ENCODE peak calls at places on chromosomes 3 and 15, in four cellular contexts. One of them, this sample, is unnamed.
A peak's percentile ranks its signal among the peaks of the same experiment; 100 is the strongest.

GRCh38 chr15:101348643-101349496 is 53.8 kb upstream of the SNRPA1 start:
- DNase-seq in sigmoid colon: no peak
- DNase-seq in testis: no peak
- DNase-seq in suprapubic skin: no peak
- DNase-seq in this sample: no peak

GRCh38 chr3:183698318-183698731 is 728 bp downstream of the YEATS2 start:
- DNase-seq in sigmoid colon: peak; percentile 70
- DNase-seq in testis: peak; percentile 25
- DNase-seq in suprapubic skin: peak; percentile 67
- DNase-seq in this sample: no peak

GRCh38 chr15:74293021-74293810 is 57.1 kb downstream of the CCDC33 start:
- DNase-seq in sigmoid colon: no peak
- DNase-seq in testis: no peak
- DNase-seq in suprapubic skin: no peak
- DNase-seq in this sample: no peak

GRCh38 chr3:59749291-59749690 is 699.5 kb upstream of the CFAP20DC start:
- DNase-seq in sigmoid colon: no peak
- DNase-seq in testis: no peak
- DNase-seq in suprapubic skin: no peak
- DNase-seq in this sample: no peak

GRCh38 chr3:120652896-120653545 is 29.0 kb downstream of the HGD start:
- DNase-seq in sigmoid colon: no peak
- DNase-seq in testis: no peak
- DNase-seq in suprapubic skin: no peak
- DNase-seq in this sample: no peak

GRCh38 chr15:81338422-81339007 is 14.6 kb upstream of the STARD5 start:
- DNase-seq in sigmoid colon: peak; percentile 85
- DNase-seq in testis: no peak
- DNase-seq in suprapubic skin: peak; percentile 82
- DNase-seq in this sample: no peak

GRCh38 chr15:24857777-24858176 is 97.0 kb upstream of the SNRPN start:
- DNase-seq in sigmoid colon: no peak
- DNase-seq in testis: no peak
- DNase-seq in suprapubic skin: no peak
- DNase-seq in this sample: no peak

GRCh38 chr15:63501256-63502089 is 2.9 kb upstream of the USP3 start:
- DNase-seq in sigmoid colon: peak; percentile 97
- DNase-seq in testis: peak; percentile 84
- DNase-seq in suprapubic skin: peak; percentile 93
- DNase-seq in this sample: peak; percentile 84

GRCh38 chr3:39126532-39127071 is 19.1 kb downstream of the TTC21A start:
- DNase-seq in sigmoid colon: peak; percentile 70
- DNase-seq in testis: peak; percentile 47
- DNase-seq in suprapubic skin: no peak
- DNase-seq in this sample: no peak

GRCh38 chr15:65055201-65055870 is 10.1 kb downstream of the SLC51B start:
- DNase-seq in sigmoid colon: no peak
- DNase-seq in testis: peak; percentile 60
- DNase-seq in suprapubic skin: no peak
- DNase-seq in this sample: no peak

GRCh38 chr3:25719321-25719720 is 54.6 kb upstream of the TOP2B start:
- DNase-seq in sigmoid colon: no peak
- DNase-seq in testis: no peak
- DNase-seq in suprapubic skin: no peak
- DNase-seq in this sample: no peak

GRCh38 chr15:38691951-38692788 is 127.6 kb upstream of the RASGRP1 start:
- DNase-seq in sigmoid colon: no peak
- DNase-seq in testis: no peak
- DNase-seq in suprapubic skin: no peak
- DNase-seq in this sample: no peak

GRCh38 chr3:194970066-194970465 is 284.4 kb downstream of the FAM43A start:
- DNase-seq in sigmoid colon: no peak
- DNase-seq in testis: no peak
- DNase-seq in suprapubic skin: no peak
- DNase-seq in this sample: no peak

GRCh38 chr15:66847565-66847991 is 145.5 kb downstream of the SMAD6 start:
- DNase-seq in sigmoid colon: no peak
- DNase-seq in testis: no peak
- DNase-seq in suprapubic skin: no peak
- DNase-seq in this sample: peak; percentile 62

GRCh38 chr3:20104167-20104661 is 64.0 kb downstream of the KAT2B start:
- DNase-seq in sigmoid colon: no peak
- DNase-seq in testis: no peak
- DNase-seq in suprapubic skin: no peak
- DNase-seq in this sample: no peak

GRCh38 chr3:62833538-62833937 is 41.7 kb downstream of the CADPS start:
- DNase-seq in sigmoid colon: no peak
- DNase-seq in testis: no peak
- DNase-seq in suprapubic skin: no peak
- DNase-seq in this sample: no peak

GRCh38 chr3:15681668-15682067 is 80.1 kb downstream of the BTD start:
- DNase-seq in sigmoid colon: no peak
- DNase-seq in testis: no peak
- DNase-seq in suprapubic skin: no peak
- DNase-seq in this sample: no peak

GRCh38 chr3:45236964-45237363 is 10.9 kb upstream of the TMEM158 start:
- DNase-seq in sigmoid colon: no peak
- DNase-seq in testis: peak; percentile 68
- DNase-seq in suprapubic skin: no peak
- DNase-seq in this sample: no peak

GRCh38 chr3:46670000-46670890 is 23.2 kb downstream of the ALS2CL start:
- DNase-seq in sigmoid colon: no peak
- DNase-seq in testis: no peak
- DNase-seq in suprapubic skin: peak; percentile 54
- DNase-seq in this sample: peak; percentile 30

GRCh38 chr3:1693145-1693544 is 405.5 kb upstream of the CNTN4 start:
- DNase-seq in sigmoid colon: no peak
- DNase-seq in testis: no peak
- DNase-seq in suprapubic skin: no peak
- DNase-seq in this sample: no peak

GRCh38 chr15:39598186-39598850 is 17.4 kb downstream of the THBS1 start:
- DNase-seq in sigmoid colon: no peak
- DNase-seq in testis: no peak
- DNase-seq in suprapubic skin: no peak
- DNase-seq in this sample: no peak

GRCh38 chr3:196399485-196399945 is 32.7 kb downstream of the UBXN7 start:
- DNase-seq in sigmoid colon: no peak
- DNase-seq in testis: no peak
- DNase-seq in suprapubic skin: no peak
- DNase-seq in this sample: no peak

GRCh38 chr3:196726788-196727675 is 12.6 kb upstream of the PAK2 start:
- DNase-seq in sigmoid colon: no peak
- DNase-seq in testis: no peak
- DNase-seq in suprapubic skin: no peak
- DNase-seq in this sample: no peak

GRCh38 chr3:21643752-21644151 is 107.3 kb downstream of the ZNF385D start:
- DNase-seq in sigmoid colon: no peak
- DNase-seq in testis: no peak
- DNase-seq in suprapubic skin: no peak
- DNase-seq in this sample: no peak

GRCh38 chr3:71515640-71516383 is 67.7 kb downstream of the FOXP1 start:
- DNase-seq in sigmoid colon: no peak
- DNase-seq in testis: no peak
- DNase-seq in suprapubic skin: no peak
- DNase-seq in this sample: no peak

GRCh38 chr3:112894258-112894657 is 47.6 kb upstream of the CD200R1L start:
- DNase-seq in sigmoid colon: no peak
- DNase-seq in testis: no peak
- DNase-seq in suprapubic skin: no peak
- DNase-seq in this sample: no peak

GRCh38 chr3:148873270-148873927 is 8.3 kb downstream of the CPA3 start:
- DNase-seq in sigmoid colon: no peak
- DNase-seq in testis: no peak
- DNase-seq in suprapubic skin: no peak
- DNase-seq in this sample: no peak

GRCh38 chr3:160447544-160447943 is 2.0 kb downstream of the TRIM59 start:
- DNase-seq in sigmoid colon: no peak
- DNase-seq in testis: no peak
- DNase-seq in suprapubic skin: no peak
- DNase-seq in this sample: no peak

GRCh38 chr15:42800731-42801474 is 64.0 kb upstream of the CDAN1 start:
- DNase-seq in sigmoid colon: no peak
- DNase-seq in testis: no peak
- DNase-seq in suprapubic skin: no peak
- DNase-seq in this sample: no peak

GRCh38 chr3:23594066-23594465 is 211.7 kb upstream of the UBE2E1 start:
- DNase-seq in sigmoid colon: no peak
- DNase-seq in testis: no peak
- DNase-seq in suprapubic skin: no peak
- DNase-seq in this sample: no peak

GRCh38 chr3:126548556-126549466 is 9.9 kb downstream of the C3orf22 start:
- DNase-seq in sigmoid colon: peak; percentile 34
- DNase-seq in testis: no peak
- DNase-seq in suprapubic skin: peak; percentile 38
- DNase-seq in this sample: peak; percentile 25
- H3K4me3 ChIP-seq in sigmoid colon: no peak overlapping the region
- H3K4me3 ChIP-seq in testis: no peak overlapping the region
- H3K4me3 ChIP-seq in suprapubic skin: no peak overlapping the region
- H3K4me3 ChIP-seq in this sample: no peak overlapping the region

DNA sequence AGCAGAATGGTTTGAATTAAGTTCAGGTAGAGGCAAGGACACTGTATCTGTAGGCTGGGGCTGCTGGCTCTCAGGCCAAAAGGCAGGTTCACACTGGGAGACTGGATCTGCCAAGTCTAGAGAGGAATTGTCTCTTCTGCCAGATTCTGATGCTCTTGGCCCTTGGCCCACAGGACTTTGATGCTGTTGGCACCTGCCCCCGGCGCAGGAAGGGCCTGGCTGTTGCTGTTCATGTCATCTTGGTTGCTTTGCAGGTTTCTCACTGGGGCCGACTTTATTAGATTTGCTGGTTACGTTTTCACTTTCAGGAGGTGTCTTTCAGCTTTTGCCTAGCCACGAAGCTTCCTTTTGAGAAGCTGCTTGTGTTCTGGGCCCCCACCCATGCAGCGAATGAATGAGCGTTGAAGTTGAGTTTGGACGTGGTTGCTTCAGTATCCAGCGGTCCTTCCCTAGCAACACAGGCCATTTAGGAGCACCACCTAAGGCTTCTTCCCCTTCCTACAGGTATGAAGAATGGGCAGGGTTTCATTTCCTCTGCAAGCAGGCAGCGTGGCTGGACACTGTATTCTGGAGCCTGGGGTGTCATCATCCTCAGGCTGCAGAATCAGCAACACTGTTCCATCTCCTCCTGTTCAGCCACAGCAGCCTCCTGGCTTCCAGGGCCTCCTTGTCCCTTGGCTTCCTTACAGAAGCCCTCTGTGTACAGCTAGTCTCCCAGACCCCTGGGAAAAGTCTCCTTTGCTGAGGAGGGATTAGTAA is 65.6 kb upstream of the PRR23C start:
- DNase-seq in sigmoid colon: no peak
- DNase-seq in testis: no peak
- DNase-seq in suprapubic skin: peak; percentile 47
- DNase-seq in this sample: no peak
- H3K4me3 ChIP-seq in sigmoid colon: no peak overlapping the region
- H3K4me3 ChIP-seq in testis: no peak overlapping the region
- H3K4me3 ChIP-seq in suprapubic skin: no peak overlapping the region
- H3K4me3 ChIP-seq in this sample: no peak overlapping the region

GRCh38 chr15:95323798-95324197 is 1006.7 kb upstream of the NR2F2 start:
- DNase-seq in sigmoid colon: no peak
- DNase-seq in testis: no peak
- DNase-seq in suprapubic skin: no peak
- DNase-seq in this sample: no peak
- H3K4me3 ChIP-seq in sigmoid colon: no peak overlapping the region
- H3K4me3 ChIP-seq in testis: no peak overlapping the region
- H3K4me3 ChIP-seq in suprapubic skin: no peak overlapping the region
- H3K4me3 ChIP-seq in this sample: no peak overlapping the region

DNA sequence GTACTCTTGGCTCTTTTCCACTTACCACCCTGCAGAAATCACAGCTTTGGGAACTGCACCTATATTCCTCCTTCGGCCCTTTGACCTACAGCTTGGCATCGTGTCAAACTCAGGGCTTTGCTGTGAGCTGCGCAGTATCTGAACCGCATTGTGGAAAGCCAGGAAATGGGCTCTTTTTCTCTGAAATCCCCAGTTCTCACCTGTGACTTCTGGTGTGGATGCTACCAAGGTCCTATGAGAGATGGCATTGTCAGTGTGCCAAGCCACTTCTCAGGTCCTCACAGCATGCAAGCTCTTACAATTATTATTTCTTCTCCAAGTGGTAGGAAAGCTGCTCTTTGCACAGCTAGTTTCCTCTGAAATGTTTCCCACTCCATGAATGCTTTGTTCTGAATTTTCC is 450.6 kb upstream of the TBL1XR1 start:
- DNase-seq in sigmoid colon: no peak
- DNase-seq in testis: no peak
- DNase-seq in suprapubic skin: no peak
- DNase-seq in this sample: no peak
- H3K4me3 ChIP-seq in sigmoid colon: no peak overlapping the region
- H3K4me3 ChIP-seq in testis: no peak overlapping the region
- H3K4me3 ChIP-seq in suprapubic skin: no peak overlapping the region
- H3K4me3 ChIP-seq in this sample: no peak overlapping the region